ENCODE peak calls at places on chromosomes 6 and 20, in five cellular contexts. Y is Caco-2, F is neural progenitor cell, B is fibroblast of mammary gland, D is body of pancreas. W is an unnamed sample.

GRCh38 chr6:3585320-3585935 is 128.6 kb upstream of the SLC22A23 start:
- DNase-seq in B (peak), F (no peak), Y (no peak), D (no peak), W (peak)

GRCh38 chr6:170445984-170446383 is 107.1 kb downstream of the PSMB1 start:
- DNase-seq in B (no peak), D (no peak), Y (peak), F (no peak), W (no peak)

GRCh38 chr20:2381303-2381702 is 602 bp downstream of the TGM6 start:
- DNase-seq in B (no peak), D (no peak), F (no peak), Y (no peak), W (no peak)

GRCh38 chr6:41813469-41813868 is 26.0 kb downstream of the TOMM6 start:
- DNase-seq in F (no peak), Y (no peak), D (no peak), B (peak), W (no peak)

GRCh38 chr20:38825901-38826625 is 20.6 kb downstream of the PPP1R16B start:
- DNase-seq in D (no peak), Y (peak), B (peak), F (peak), W (peak)

GRCh38 chr20:50649587-50649986 is 41.8 kb downstream of the RIPOR3 start:
- DNase-seq in Y (no peak), D (no peak), B (no peak), F (no peak), W (no peak)

GRCh38 chr20:62754122-62754990 is 41.9 kb upstream of the MRGBP start:
- DNase-seq in D (no peak), F (no peak), Y (no peak), B (no peak), W (no peak)

GRCh38 chr20:34850969-34851368 is 21.7 kb downstream of the GGT7 start:
- DNase-seq in D (no peak), B (no peak), Y (peak), F (no peak), W (no peak)

GRCh38 chr6:75431379-75431778 is 62.2 kb downstream of the FILIP1 start:
- DNase-seq in Y (no peak), F (no peak), D (no peak), B (peak), W (no peak)

GRCh38 chr6:156808287-156808686 is 31.1 kb downstream of the ARID1B start:
- DNase-seq in Y (no peak), F (no peak), D (no peak), B (peak), W (peak)

GRCh38 chr20:51810155-51811039 is 8.1 kb upstream of the SALL4 start:
- DNase-seq in D (no peak), Y (peak), B (no peak), F (peak), W (no peak)

GRCh38 chr20:63087872-63088680 is 81.3 kb upstream of the BHLHE23 start:
- DNase-seq in B (no peak), F (no peak), Y (peak), D (no peak), W (no peak)

GRCh38 chr6:43623880-43624785 is 4.9 kb downstream of the GTPBP2 start:
- DNase-seq in Y (no peak), B (no peak), F (no peak), D (no peak), W (no peak)

GRCh38 chr20:20225325-20225724 is 142.6 kb upstream of the INSM1 start:
- DNase-seq in Y (no peak), F (peak), B (no peak), D (no peak), W (no peak)

GRCh38 chr6:165726915-165727314 is 63.9 kb upstream of the PDE10A start:
- DNase-seq in B (peak), D (no peak), Y (no peak), F (peak), W (no peak)

GRCh38 chr6:148868314-148868713 is 121.5 kb downstream of the UST start:
- DNase-seq in D (no peak), B (peak), Y (no peak), F (no peak), W (no peak)

GRCh38 chr6:132813173-132813856 is 1.1 kb upstream of the RPS12 start:
- DNase-seq in Y (peak), D (peak), F (peak), B (peak), W (no peak)

GRCh38 chr20:53574259-53574789 is 19.3 kb downstream of the ZNF217 start:
- DNase-seq in B (no peak), Y (peak), F (no peak), D (no peak), W (no peak)

GRCh38 chr20:20549699-20550098 is 162.7 kb downstream of the RALGAPA2 start:
- DNase-seq in B (peak), Y (peak), F (no peak), D (no peak), W (peak)

GRCh38 chr6:347951-348859 is 43.3 kb upstream of the IRF4 start:
- DNase-seq in F (no peak), D (no peak), Y (no peak), B (no peak), W (no peak)

GRCh38 chr6:170142559-170142958 is 148.3 kb downstream of the DLL1 start:
- DNase-seq in D (no peak), F (no peak), Y (no peak), B (no peak), W (no peak)

GRCh38 chr6:44452725-44453124 is 65.2 kb downstream of the CDC5L start:
- DNase-seq in B (peak), F (no peak), Y (no peak), D (no peak), W (no peak)

GRCh38 chr6:135583256-135583758 is 85.8 kb upstream of the AHI1 start:
- DNase-seq in Y (no peak), B (peak), F (no peak), D (no peak), W (no peak)

GRCh38 chr20:46260936-46261454 is 47.3 kb downstream of the CDH22 start:
- DNase-seq in B (no peak), D (no peak), Y (no peak), F (no peak), W (no peak)

GRCh38 chr6:170035104-170035503 is 255.8 kb downstream of the DLL1 start:
- DNase-seq in F (no peak), Y (no peak), D (no peak), B (no peak), W (no peak)

GRCh38 chr20:5919634-5920544 is 30.4 kb downstream of the TRMT6 start:
- DNase-seq in Y (no peak), F (no peak), B (no peak), D (no peak), W (no peak)

GRCh38 chr20:18259730-18260129 is 28.6 kb upstream of the ZNF133 start:
- DNase-seq in B (no peak), D (no peak), Y (no peak), F (no peak), W (no peak)

GRCh38 chr6:130933712-130934200 is 106.5 kb downstream of the SMLR1 start:
- DNase-seq in Y (peak), D (no peak), F (no peak), B (no peak), W (no peak)
- H3K4me3 ChIP-seq in Y (peak), D (no peak), F (no peak), B (no peak), W (no peak)

GRCh38 chr6:21442874-21443273 is 150.7 kb upstream of the SOX4 start:
- DNase-seq in D (no peak), F (no peak), Y (no peak), B (no peak), W (no peak)
- TF ChIP-seq CTCF in D (no peak), F (no peak), Y (no peak), B (no peak), W (no peak)

GRCh38 chr6:101203664-101204063 is 189.8 kb upstream of the GRIK2 start:
- DNase-seq in F (no peak), B (no peak), Y (no peak), D (no peak), W (no peak)
- H3K4me3 ChIP-seq in F (no peak), B (no peak), Y (no peak), D (no peak), W (no peak)

GRCh38 chr6:130223508-130223907 is 757 bp upstream of the SAMD3 start:
- DNase-seq in F (no peak), D (no peak), B (peak), Y (no peak), W (no peak)
- TF ChIP-seq CTCF in F (no peak), D (no peak), B (no peak), Y (no peak), W (no peak)

DNA sequence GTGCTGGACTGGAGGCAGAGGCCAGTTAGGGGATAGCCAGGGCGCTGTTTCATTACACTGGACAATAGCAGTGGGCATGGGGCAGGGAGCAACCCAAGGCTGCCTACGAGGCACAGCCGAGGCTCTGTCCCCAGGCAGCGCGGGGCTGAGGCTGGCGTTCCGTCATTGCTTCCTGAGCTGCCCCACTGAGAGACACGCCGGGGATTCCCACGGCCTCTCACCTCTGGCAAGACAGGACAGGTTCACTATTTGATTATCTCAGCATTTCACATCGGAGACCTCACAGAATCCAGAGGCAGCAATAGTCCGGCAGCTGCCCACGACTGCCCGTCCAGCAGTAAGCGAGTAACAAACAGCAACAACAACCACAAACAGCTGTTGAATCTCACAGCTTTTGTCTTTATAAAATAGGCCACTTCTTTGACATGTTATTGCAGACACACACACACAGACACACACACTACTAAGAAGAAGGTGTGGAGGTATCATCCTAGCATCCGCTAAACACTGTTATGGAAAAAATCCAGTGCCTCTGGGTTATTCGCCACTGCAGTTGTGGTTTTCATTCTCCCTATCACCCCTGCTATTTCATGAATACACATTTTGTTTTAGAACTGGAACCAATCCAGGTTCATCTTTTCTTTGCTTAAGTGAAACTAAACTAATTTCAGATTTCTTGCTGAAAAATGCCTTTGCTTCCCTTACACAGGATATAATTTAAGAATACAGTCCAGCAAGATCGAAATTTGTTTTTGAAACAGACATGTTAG is 19.5 kb downstream of the KIF25 start:
- DNase-seq in F (no peak), B (no peak), Y (no peak), D (no peak), W (no peak)
- H3K4me3 ChIP-seq in F (no peak), B (no peak), Y (no peak), D (no peak), W (no peak)

GRCh38 chr6:79426625-79427278 is 110.5 kb downstream of the LCA5 start:
- DNase-seq in B (no peak), F (no peak), Y (no peak), D (no peak), W (no peak)

GRCh38 chr6:79427721-79428120 is 109.5 kb downstream of the LCA5 start:
- DNase-seq in B (no peak), F (no peak), D (no peak), Y (no peak), W (no peak)

GRCh38 chr6:79430913-79431312 is 106.3 kb downstream of the LCA5 start:
- DNase-seq in B (no peak), Y (no peak), F (no peak), D (no peak), W (no peak)

GRCh38 chr6:79432726-79433125 is 104.5 kb downstream of the LCA5 start:
- DNase-seq in B (no peak), Y (no peak), F (no peak), D (no peak), W (no peak)

DNA sequence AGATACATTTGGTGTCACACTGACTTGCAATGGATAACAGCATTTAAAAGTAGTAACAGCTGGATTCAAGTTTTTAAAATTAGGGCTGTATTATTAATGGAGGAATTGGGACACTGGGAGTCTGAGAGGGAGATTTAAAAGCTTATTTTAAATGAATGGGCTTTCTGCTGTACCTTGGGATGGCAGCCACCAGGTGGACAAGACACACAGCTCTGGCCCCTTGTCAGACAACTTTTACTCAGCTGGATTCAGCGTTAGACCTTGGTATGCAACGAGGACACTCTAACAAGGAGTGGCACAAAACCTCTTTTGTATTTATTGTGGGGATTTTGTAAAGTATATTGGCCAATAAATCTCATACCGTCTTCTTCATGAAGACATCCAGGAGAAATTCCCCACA is 105.8 kb downstream of the LCA5 start:
- DNase-seq in F (peak), B (no peak), D (no peak), Y (peak), W (no peak)
- TF ChIP-seq CTCF in F (peak), B (peak), D (no peak), Y (peak), W (no peak)

DNA sequence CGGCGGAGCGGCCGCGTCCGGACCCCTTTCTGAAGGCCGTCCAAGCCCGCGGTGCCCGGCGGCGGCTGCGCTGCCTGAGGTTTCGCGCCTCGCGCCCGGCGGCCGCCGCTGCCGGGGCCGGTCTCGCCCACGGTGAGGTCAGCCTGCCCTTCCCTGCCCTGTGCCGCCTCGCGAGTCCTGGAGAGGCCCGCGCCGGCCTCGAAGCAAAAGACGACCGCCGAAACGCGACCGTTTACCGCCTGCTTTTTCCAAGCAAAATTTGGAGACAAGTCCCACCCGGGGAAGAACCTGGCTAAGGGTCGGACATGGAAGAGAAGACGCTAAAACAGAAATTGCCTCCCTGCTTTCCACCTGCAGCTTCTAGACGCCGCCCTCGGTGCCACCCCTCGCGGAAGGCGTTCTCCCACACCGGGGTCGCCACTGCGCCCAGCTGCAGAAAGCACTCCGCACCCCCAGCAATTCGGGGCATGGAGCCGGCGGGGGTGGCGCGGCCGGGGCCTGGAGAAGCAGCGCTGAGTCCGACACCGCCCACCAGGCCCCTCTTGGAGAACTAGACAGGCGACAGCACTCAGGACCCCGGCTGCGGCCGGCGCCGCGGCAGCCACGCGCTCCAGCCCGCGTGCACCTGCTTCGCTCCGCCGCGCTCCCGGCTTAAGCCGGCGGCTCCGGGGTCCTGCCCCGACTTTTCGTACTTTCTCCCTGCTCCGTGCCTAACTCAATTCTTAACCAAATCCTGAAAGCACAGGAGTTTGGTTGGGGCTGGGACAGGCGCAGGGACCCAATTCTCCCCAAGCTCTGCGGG is 11.0 kb upstream of the FOXF2 start:
- DNase-seq in F (peak), Y (no peak), D (no peak), B (no peak), W (no peak)
- H3K4me3 ChIP-seq in F (peak), Y (peak), D (peak), B (no peak), W (no peak)

GRCh38 chr6:164106345-164106769 is 691.8 kb downstream of the QKI start:
- DNase-seq in B (peak), Y (no peak), F (peak), D (no peak), W (no peak)
- TF ChIP-seq CTCF in B (peak), Y (no peak), F (peak), D (no peak), W (no peak)

W was measured in HFF-Myc.